ENCODE peak calls at places on chromosomes 1 and 21, in seven cellular contexts. Y, S, Q, N, D, F and A are unnamed samples.
A peak's percentile ranks its signal among the peaks of the same experiment; 100 is the strongest.

GRCh38 chr1:4062560-4062959 is 162.5 kb upstream of the C1orf174 start:
- DNase-seq in Q (no peak), F (no peak), S (no peak), Y (no peak), N (no peak), D (no peak), A (no peak)

GRCh38 chr1:197441990-197442389 is 173.9 kb downstream of the CRB1 start:
- DNase-seq in F (no peak), S (peak; percentile 52), N (peak; percentile 74), Q (no peak), D (no peak), Y (peak; percentile 60), A (no peak)

GRCh38 chr1:226945106-226945857 is 5.2 kb downstream of the COQ8A start:
- DNase-seq in Q (no peak), D (no peak), F (no peak), N (no peak), Y (peak; percentile 91), S (no peak), A (no peak)

GRCh38 chr1:156128749-156129682 is 14.5 kb downstream of the LMNA start:
- DNase-seq in D (peak; percentile 87), N (peak; percentile 84), F (no peak), Q (peak; percentile 37), S (peak; percentile 83), Y (no peak), A (no peak)

GRCh38 chr1:97877307-97877706 is 43.5 kb downstream of the DPYD start:
- DNase-seq in D (no peak), Y (no peak), N (peak; percentile 34), S (no peak), Q (no peak), F (no peak), A (no peak)

GRCh38 chr1:88701275-88701674 is 17.2 kb downstream of the PKN2 start:
- DNase-seq in Q (no peak), Y (no peak), S (no peak), F (no peak), D (no peak), N (no peak), A (no peak)

GRCh38 chr1:234553241-234554156 is 56.5 kb downstream of the IRF2BP2 start:
- DNase-seq in N (peak; percentile 94), S (no peak), F (no peak), D (no peak), Y (no peak), Q (no peak), A (no peak)

GRCh38 chr1:46039571-46040052 is 92.8 kb downstream of the PIK3R3 start:
- DNase-seq in D (no peak), F (no peak), N (peak; percentile 48), Y (peak; percentile 60), Q (peak; percentile 73), S (no peak), A (no peak)

GRCh38 chr21:41605178-41605933 is 97.4 kb upstream of the TMPRSS2 start:
- DNase-seq in F (no peak), D (no peak), S (no peak), Q (peak; percentile 55), Y (peak; percentile 70), N (no peak), A (no peak)

GRCh38 chr1:19400189-19400588 is 85.2 kb downstream of the CAPZB start:
- DNase-seq in Y (no peak), D (no peak), F (no peak), Q (no peak), N (no peak), S (peak; percentile 57), A (no peak)

GRCh38 chr21:32481875-32482408 is 69.4 kb downstream of the EVA1C start:
- DNase-seq in S (no peak), Y (no peak), D (peak; percentile 1), N (no peak), Q (no peak), F (no peak), A (no peak)

GRCh38 chr1:180117764-180118116 is 36.9 kb upstream of the QSOX1 start:
- DNase-seq in Q (peak; percentile 80), Y (no peak), N (peak; percentile 85), S (peak; percentile 59), D (peak; percentile 41), F (no peak), A (no peak)

GRCh38 chr1:60367522-60367921 is 294.0 kb upstream of the C1orf87 start:
- DNase-seq in D (no peak), Y (no peak), F (no peak), Q (no peak), S (no peak), N (no peak), A (no peak)

GRCh38 chr1:3789421-3790300 is 6.6 kb downstream of the LRRC47 start:
- DNase-seq in S (no peak), N (no peak), D (no peak), Y (no peak), F (no peak), Q (no peak), A (no peak)

GRCh38 chr1:94962745-94963265 is 35.9 kb upstream of the CNN3 start:
- DNase-seq in F (no peak), N (peak; percentile 49), S (peak; percentile 60), D (peak; percentile 40), Q (peak; percentile 23), Y (peak; percentile 89), A (no peak)

GRCh38 chr1:170027760-170028159 is 46.7 kb downstream of the KIFAP3 start:
- DNase-seq in Y (no peak), D (no peak), F (no peak), Q (no peak), N (no peak), S (no peak), A (no peak)

GRCh38 chr1:216425577-216425976 is 2.3 kb upstream of the USH2A start:
- DNase-seq in S (no peak), D (no peak), N (peak; percentile 2), Q (no peak), F (no peak), Y (peak; percentile 50), A (no peak)

GRCh38 chr1:157496121-157496526 is 56.2 kb downstream of the FCRL5 start:
- DNase-seq in N (peak; percentile 23), S (no peak), F (peak; percentile 22), Y (no peak), D (no peak), Q (peak; percentile 84), A (no peak)

GRCh38 chr1:2108213-2108876 is 58.1 kb downstream of the PRKCZ start:
- DNase-seq in D (no peak), Y (no peak), F (no peak), Q (peak; percentile 31), N (peak; percentile 49), S (no peak), A (peak; percentile 52)

GRCh38 chr1:17544951-17545350 is 5.5 kb downstream of the ARHGEF10L start:
- DNase-seq in N (peak; percentile 37), Y (no peak), Q (no peak), D (no peak), S (no peak), F (no peak), A (no peak)

GRCh38 chr1:230317823-230318819 is 108.0 kb downstream of the PGBD5 start:
- DNase-seq in S (no peak), Q (peak; percentile 38), F (no peak), D (no peak), Y (peak; percentile 88), N (no peak), A (no peak)

GRCh38 chr1:26169201-26169600 is 438 bp upstream of the C1orf232 start:
- DNase-seq in N (no peak), F (no peak), S (no peak), Y (no peak), D (no peak), Q (no peak), A (no peak)
- H3K27ac ChIP-seq in N (no peak overlapping the region), F (peak overlapping the region; percentile 71), S (peak overlapping the region; percentile 43), Y (peak overlapping the region; percentile 61), D (peak overlapping the region; percentile 85), Q (no peak overlapping the region), A (peak overlapping the region; percentile 68)

GRCh38 chr21:17610862-17611261 is 1.8 kb downstream of the BTG3 start:
- DNase-seq in F (no peak), S (peak; percentile 38), Y (no peak), N (peak; percentile 11), Q (no peak), D (no peak), A (no peak)
- H3K27ac ChIP-seq in F (peak overlapping the region; percentile 58), S (peak overlapping the region; percentile 82), Y (peak overlapping the region; percentile 71), N (peak overlapping the region; percentile 74), Q (peak overlapping the region; percentile 12), D (peak overlapping the region; percentile 96), A (no peak overlapping the region)

DNA sequence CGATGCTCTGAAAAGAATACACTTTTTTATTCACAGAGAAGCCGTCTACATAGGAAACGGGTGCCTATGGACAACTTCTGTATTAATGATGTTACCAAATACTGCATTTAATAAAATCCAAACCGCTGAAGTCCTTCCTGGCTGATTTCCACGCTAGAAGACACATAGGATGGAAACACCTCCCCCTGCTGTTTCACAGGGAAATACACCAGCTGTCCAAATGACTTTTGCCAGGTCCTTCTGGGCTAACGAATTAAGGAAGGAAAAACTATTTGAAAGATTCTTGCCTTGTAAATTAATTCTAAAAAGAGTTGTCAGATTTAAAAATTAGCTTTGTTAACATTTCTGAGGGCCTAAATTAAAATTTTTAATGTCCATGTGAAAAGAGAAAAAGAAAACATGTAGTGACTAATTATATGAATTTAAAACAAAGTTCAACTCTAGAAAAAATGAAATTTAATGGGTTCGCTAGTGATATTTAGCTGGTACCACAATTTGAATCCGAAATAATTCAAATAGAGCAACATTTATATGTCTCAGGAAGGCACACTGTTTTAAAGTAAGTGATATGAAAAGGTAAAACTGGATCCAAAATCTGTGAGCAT is 146.0 kb downstream of the RERE start:
- DNase-seq in Q (peak; percentile 71), S (no peak), D (peak; percentile 29), Y (no peak), N (peak; percentile 84), F (no peak), A (no peak)
- H3K27ac ChIP-seq in Q (peak overlapping the region; percentile 2), S (no peak overlapping the region), D (peak overlapping the region; percentile 56), Y (no peak overlapping the region), N (no peak overlapping the region), F (no peak overlapping the region), A (no peak overlapping the region)

GRCh38 chr1:235882816-235883215 is 16.1 kb upstream of the LYST start:
- DNase-seq in Y (peak; percentile 44), F (no peak), Q (no peak), S (no peak), N (no peak), D (no peak), A (no peak)
- H3K27ac ChIP-seq in Y (peak overlapping the region; percentile 69), F (no peak overlapping the region), Q (peak overlapping the region; percentile 27), S (no peak overlapping the region), N (no peak overlapping the region), D (peak overlapping the region; percentile 45), A (no peak overlapping the region)

GRCh38 chr1:52955129-52955970 is 28.3 kb downstream of the SCP2 start:
- DNase-seq in D (no peak), Y (no peak), N (peak; percentile 85), S (no peak), F (no peak), Q (peak; percentile 33), A (no peak)
- H3K27ac ChIP-seq in D (peak overlapping the region; percentile 59), Y (no peak overlapping the region), N (no peak overlapping the region), S (no peak overlapping the region), F (no peak overlapping the region), Q (no peak overlapping the region), A (no peak overlapping the region)